ENCODE peak calls at places on chromosomes 5 and 9, in six cellular contexts. D is CD8-positive, alpha-beta memory T cell; W is skeletal muscle cell; I is frontal cortex; H is left ventricle myocardium inferior; C is HEK293T. E is an unnamed sample.

GRCh38 chr9:126487856-126488255 is 125.9 kb upstream of the LMX1B start:
- DNase-seq in W (no peak), D (no peak), I (no peak), C (no peak), H (no peak), E (no peak)

GRCh38 chr9:79912641-79913040 is 340.9 kb downstream of the TLE4 start:
- DNase-seq in W (peak; percentile 5), C (no peak), D (no peak), I (no peak), H (no peak), E (no peak)

GRCh38 chr5:108711898-108712297 is 35.8 kb upstream of the FER start:
- DNase-seq in W (no peak), H (no peak), I (no peak), D (no peak), C (no peak), E (no peak)

GRCh38 chr5:15021286-15022046 is 149.9 kb upstream of the ANKH start:
- DNase-seq in H (no peak), D (no peak), C (no peak), W (no peak), I (no peak), E (peak; percentile 58)

GRCh38 chr5:554284-554988 is 30.2 kb upstream of the SLC9A3 start:
- DNase-seq in D (no peak), I (no peak), C (no peak), W (no peak), H (no peak), E (no peak)

GRCh38 chr9:34139477-34140146 is 13.1 kb upstream of the DCAF12 start:
- DNase-seq in C (no peak), D (no peak), W (peak; percentile 78), I (peak; percentile 29), H (peak; percentile 36), E (peak; percentile 55)

GRCh38 chr5:173646684-173647083 is 30.2 kb upstream of the BOD1 start:
- DNase-seq in W (no peak), D (no peak), I (no peak), C (no peak), H (no peak), E (no peak)

GRCh38 chr9:35905912-35906679 is at the start of gene HRCT1:
- DNase-seq in D (no peak), C (no peak), H (peak; percentile 93), W (peak; percentile 97), I (no peak), E (peak; percentile 72)

GRCh38 chr9:88852794-88853193 is 138.5 kb upstream of the S1PR3 start:
- DNase-seq in H (peak; percentile 27), C (no peak), D (no peak), I (no peak), W (peak; percentile 98), E (peak; percentile 86)

GRCh38 chr5:1762121-1762877 is 37.3 kb downstream of the MRPL36 start:
- DNase-seq in H (no peak), W (no peak), D (no peak), I (no peak), C (no peak), E (no peak)

GRCh38 chr9:85685081-85685480 is 56.7 kb downstream of the AGTPBP1 start:
- DNase-seq in C (no peak), D (no peak), W (no peak), H (no peak), I (no peak), E (no peak)